ENCODE peak calls at places on chromosome 9, in nine cellular contexts. O is ovary; Y is mammary epithelial cell; J is A673; Z is GM12878; H is left ventricle myocardium inferior; W is kidney; X is naive thymus-derived CD4-positive, alpha-beta T cell; V is colonic mucosa. B is an unnamed sample.

GRCh38 chr9:115117999-115118470 is at the start of gene TNC:
- DNase-seq in O (peak), Y (peak), J (peak), Z (no peak), H (peak), W (peak), X (no peak), V (peak), B (peak)

GRCh38 chr9:32399110-32399815 is 14.8 kb downstream of the ACO1 start:
- DNase-seq in O (no peak), Y (no peak), J (no peak), Z (no peak), H (no peak), W (no peak), X (no peak), V (no peak), B (no peak)

GRCh38 chr9:110370316-110370715 is 32.7 kb upstream of the TXNDC8 start:
- DNase-seq in O (no peak), Y (peak), J (peak), Z (no peak), H (no peak), W (no peak), X (no peak), V (no peak), B (no peak)

GRCh38 chr9:114590328-114590727 is 2.8 kb downstream of the ATP6V1G1 start:
- DNase-seq in O (no peak), Y (no peak), J (no peak), Z (no peak), H (no peak), W (no peak), X (no peak), V (no peak), B (no peak)

GRCh38 chr9:34158362-34158869 is 20.4 kb upstream of the UBAP1 start:
- DNase-seq in O (no peak), Y (peak), J (no peak), Z (no peak), H (no peak), W (no peak), X (no peak), V (no peak), B (no peak)

GRCh38 chr9:84136119-84136868 is 155.7 kb downstream of the RMI1 start:
- DNase-seq in O (no peak), Y (peak), J (no peak), Z (no peak), H (no peak), W (no peak), X (no peak), V (peak), B (no peak)

GRCh38 chr9:134624119-134624826 is 17.3 kb upstream of the COL5A1 start:
- DNase-seq in O (peak), Y (no peak), J (no peak), Z (no peak), H (no peak), W (no peak), X (no peak), V (no peak), B (no peak)

GRCh38 chr9:124743686-124744348 is 27.3 kb downstream of the NR6A1 start:
- DNase-seq in O (no peak), Y (no peak), J (no peak), Z (no peak), H (no peak), W (no peak), X (no peak), V (no peak), B (no peak)

GRCh38 chr9:18010492-18010891 is 431.6 kb downstream of the SH3GL2 start:
- DNase-seq in O (no peak), Y (no peak), J (no peak), Z (no peak), H (no peak), W (no peak), X (no peak), V (no peak), B (no peak)

GRCh38 chr9:127684576-127684975 is 22.2 kb upstream of the CFAP157 start:
- DNase-seq in O (no peak), Y (peak), J (no peak), Z (no peak), H (no peak), W (no peak), X (no peak), V (no peak), B (no peak)

GRCh38 chr9:33443047-33443446 is 4.3 kb downstream of the AQP3 start:
- DNase-seq in O (peak), Y (peak), J (no peak), Z (no peak), H (no peak), W (peak), X (no peak), V (no peak), B (no peak)

GRCh38 chr9:106333487-106333886 is 529.5 kb upstream of the ZNF462 start:
- DNase-seq in O (no peak), Y (peak), J (no peak), Z (no peak), H (no peak), W (no peak), X (no peak), V (no peak), B (no peak)

GRCh38 chr9:119003218-119003617 is 366.0 kb downstream of the BRINP1 start:
- DNase-seq in O (no peak), Y (no peak), J (no peak), Z (no peak), H (no peak), W (no peak), X (no peak), V (no peak), B (no peak)

GRCh38 chr9:99359336-99359735 is 137.3 kb downstream of the SEC61B start:
- DNase-seq in O (no peak), Y (no peak), J (no peak), Z (no peak), H (no peak), W (no peak), X (no peak), V (no peak), B (no peak)

GRCh38 chr9:101028346-101029299 is at the start of gene PLPPR1:
- DNase-seq in O (no peak), Y (peak), J (peak), Z (no peak), H (peak), W (peak), X (no peak), V (peak), B (peak)

GRCh38 chr9:132094314-132094791 is 14.7 kb upstream of the MED27 start:
- DNase-seq in O (no peak), Y (peak), J (no peak), Z (no peak), H (no peak), W (no peak), X (no peak), V (no peak), B (no peak)

GRCh38 chr9:73577867-73578266 is 426.2 kb downstream of the ANXA1 start:
- DNase-seq in O (no peak), Y (peak), J (peak), Z (no peak), H (no peak), W (no peak), X (no peak), V (no peak), B (no peak)

GRCh38 chr9:117705386-117705785 is 1.2 kb downstream of the TLR4 start:
- DNase-seq in O (no peak), Y (no peak), J (no peak), Z (no peak), H (no peak), W (no peak), X (no peak), V (no peak), B (no peak)

GRCh38 chr9:97307091-97307490 is 368 bp upstream of the CCDC180 start:
- DNase-seq in O (peak), Y (peak), J (peak), Z (no peak), H (peak), W (peak), X (no peak), V (peak), B (peak)

GRCh38 chr9:18043978-18044377 is 430.0 kb upstream of the ADAMTSL1 start:
- DNase-seq in O (no peak), Y (no peak), J (no peak), Z (no peak), H (no peak), W (no peak), X (no peak), V (no peak), B (no peak)

GRCh38 chr9:133944746-133945135 is 47.4 kb downstream of the VAV2 start:
- DNase-seq in O (no peak), Y (peak), J (no peak), Z (no peak), H (peak), W (peak), X (no peak), V (no peak), B (peak)

GRCh38 chr9:114096041-114096511 is 3.0 kb downstream of the KIF12 start:
- DNase-seq in O (no peak), Y (no peak), J (peak), Z (no peak), H (no peak), W (no peak), X (no peak), V (no peak), B (no peak)

GRCh38 chr9:95010431-95010838 is 283.9 kb downstream of the AOPEP start:
- DNase-seq in O (no peak), Y (peak), J (no peak), Z (no peak), H (no peak), W (no peak), X (no peak), V (no peak), B (no peak)

GRCh38 chr9:7165350-7165937 is 407.7 kb downstream of the KDM4C start:
- DNase-seq in O (no peak), Y (no peak), J (no peak), Z (no peak), H (no peak), W (no peak), X (no peak), V (no peak), B (no peak)

GRCh38 chr9:125511780-125512179 is 195.2 kb downstream of the MAPKAP1 start:
- DNase-seq in O (no peak), Y (peak), J (no peak), Z (no peak), H (no peak), W (no peak), X (no peak), V (no peak), B (no peak)

GRCh38 chr9:96150324-96151023 is 151.5 kb downstream of the HSD17B3 start:
- DNase-seq in O (no peak), Y (no peak), J (no peak), Z (peak), H (no peak), W (no peak), X (no peak), V (no peak), B (no peak)
- H3K27ac ChIP-seq in O (no peak), Y (no peak), J (no peak), Z (peak), H (no peak), W (no peak), X (no peak), V (no peak), B (no peak)

GRCh38 chr9:70113403-70114022 is 69.9 kb downstream of the MAMDC2 start:
- DNase-seq in O (peak), Y (no peak), J (peak), Z (no peak), H (peak), W (no peak), X (no peak), V (peak), B (peak)
- H3K27ac ChIP-seq in O (no peak), Y (no peak), J (no peak), Z (no peak), H (no peak), W (no peak), X (no peak), V (no peak), B (no peak)

GRCh38 chr9:136964171-136964689 is 12.2 kb downstream of the LCN12 start:
- DNase-seq in O (no peak), Y (no peak), J (no peak), Z (no peak), H (no peak), W (no peak), X (no peak), V (peak), B (no peak)
- H3K27ac ChIP-seq in O (no peak), Y (no peak), J (no peak), Z (no peak), H (no peak), W (no peak), X (no peak), V (peak), B (no peak)

GRCh38 chr9:104868303-104868686 is 59.7 kb downstream of the ABCA1 start:
- DNase-seq in O (no peak), Y (no peak), J (no peak), Z (no peak), H (no peak), W (no peak), X (no peak), V (no peak), B (no peak)

GRCh38 chr9:104866186-104866585 is 61.8 kb downstream of the ABCA1 start:
- DNase-seq in O (no peak), Y (no peak), J (no peak), Z (no peak), H (no peak), W (no peak), X (no peak), V (no peak), B (no peak)

GRCh38 chr9:104869801-104870200 is 58.2 kb downstream of the ABCA1 start:
- DNase-seq in O (no peak), Y (no peak), J (no peak), Z (no peak), H (no peak), W (no peak), X (no peak), V (no peak), B (no peak)

GRCh38 chr9:104871961-104872527 is 55.9 kb downstream of the ABCA1 start:
- DNase-seq in O (no peak), Y (no peak), J (no peak), Z (no peak), H (no peak), W (no peak), X (no peak), V (no peak), B (no peak)

GRCh38 chr9:104868687-104869404 is 59.1 kb downstream of the ABCA1 start:
- DNase-seq in O (peak), Y (peak), J (peak), Z (no peak), H (peak), W (peak), X (no peak), V (peak), B (peak)
- H3K27ac ChIP-seq in O (peak), Y (no peak), J (peak), Z (no peak), H (peak), W (peak), X (no peak), V (peak), B (peak)

DNA sequence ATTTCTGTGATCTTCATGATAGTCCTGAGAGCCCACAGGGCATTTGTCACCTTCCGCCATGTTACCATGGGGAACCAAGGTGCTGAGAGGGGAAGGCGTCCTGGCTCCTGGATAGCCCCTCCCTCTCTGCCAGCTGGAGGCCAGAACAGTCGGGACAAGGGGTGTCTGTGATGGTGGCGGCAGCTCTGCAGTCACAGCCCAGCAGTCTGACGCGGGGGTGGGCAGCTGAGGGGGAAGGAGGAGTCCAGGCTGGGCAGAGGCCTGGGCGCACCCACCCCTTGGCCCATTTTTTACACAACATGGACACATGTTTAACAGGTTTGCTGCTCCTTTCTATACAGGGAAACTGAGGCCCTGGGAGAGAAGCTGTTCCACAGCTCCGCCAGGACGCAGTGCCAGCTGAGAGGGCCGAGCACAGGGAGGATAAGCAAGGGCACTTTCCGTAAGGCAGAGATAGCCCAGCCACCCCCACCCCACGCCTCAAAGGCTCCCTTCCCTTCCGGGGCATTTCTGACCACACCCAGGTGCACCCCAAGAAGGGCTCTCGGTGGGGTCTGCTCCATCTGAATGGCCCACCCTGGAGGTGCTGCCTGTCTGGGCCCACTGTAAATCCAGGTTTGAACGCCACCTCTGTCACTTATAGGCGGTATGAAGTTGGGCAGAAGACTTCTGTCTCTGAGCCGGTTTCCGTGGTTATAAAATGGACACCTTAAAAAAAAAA is 17.1 kb downstream of the LRRC8A start:
- DNase-seq in O (no peak), Y (no peak), J (no peak), Z (no peak), H (no peak), W (no peak), X (no peak), V (no peak), B (no peak)
- H3K27ac ChIP-seq in O (no peak), Y (peak), J (peak), Z (peak), H (peak), W (no peak), X (peak), V (peak), B (no peak)

GRCh38 chr9:78325343-78325742 is 28.4 kb downstream of the PSAT1 start:
- DNase-seq in O (peak), Y (no peak), J (peak), Z (no peak), H (no peak), W (no peak), X (no peak), V (peak), B (no peak)
- H3K27ac ChIP-seq in O (no peak), Y (no peak), J (peak), Z (no peak), H (no peak), W (peak), X (no peak), V (no peak), B (no peak)

GRCh38 chr9:120861935-120862334 is 15.1 kb downstream of the PHF19 start:
- DNase-seq in O (no peak), Y (no peak), J (no peak), Z (no peak), H (no peak), W (no peak), X (no peak), V (no peak), B (no peak)
- H3K27ac ChIP-seq in O (no peak), Y (no peak), J (no peak), Z (no peak), H (no peak), W (no peak), X (no peak), V (no peak), B (no peak)

B was measured in psoas muscle.